ENCODE peak calls at places on chromosomes 6 and 20, in five cellular contexts. H, P, Q, R and G are unnamed samples.

GRCh38 chr6:26126394-26127221 is 39.4 kb downstream of the HFE start:
- DNase-seq in Q (no peak), R (peak), P (no peak), H (no peak), G (no peak)

GRCh38 chr6:14796974-14797762 is 448.7 kb upstream of the JARID2 start:
- DNase-seq in Q (no peak), H (no peak), P (no peak), R (no peak), G (no peak)

GRCh38 chr20:30487947-30488926 is 769.2 kb upstream of the DEFB115 start:
- DNase-seq in H (no peak), Q (peak), P (no peak), R (no peak), G (no peak)

GRCh38 chr20:17627101-17627950 is 54.7 kb downstream of the RRBP1 start:
- DNase-seq in P (no peak), R (no peak), H (no peak), Q (peak), G (no peak)

GRCh38 chr6:36599791-36600209 is 5.6 kb downstream of the SRSF3 start:
- DNase-seq in R (peak), Q (peak), P (peak), H (no peak), G (no peak)

GRCh38 chr6:167496707-167497106 is 171.8 kb downstream of the TTLL2 start:
- DNase-seq in Q (no peak), H (no peak), P (no peak), R (no peak), G (no peak)

GRCh38 chr20:54103067-54103761 is 32.8 kb upstream of the BCAS1 start:
- DNase-seq in Q (peak), H (peak), R (peak), P (peak), G (peak)

GRCh38 chr6:14211596-14211961 is 94.0 kb downstream of the CD83 start:
- DNase-seq in P (peak), R (no peak), H (peak), Q (peak), G (peak)

GRCh38 chr6:169857343-169858292 is 106.2 kb downstream of the ERMARD start:
- DNase-seq in P (no peak), R (no peak), H (no peak), Q (no peak), G (peak)

GRCh38 chr6:104322849-104323248 is 536.9 kb downstream of the HACE1 start:
- DNase-seq in R (no peak), H (no peak), Q (no peak), P (no peak), G (no peak)

GRCh38 chr20:20373046-20373706 is 5.3 kb downstream of the INSM1 start:
- DNase-seq in Q (no peak), H (no peak), P (no peak), R (no peak), G (no peak)

GRCh38 chr20:32470025-32470861 is 112.1 kb downstream of the ASXL1 start:
- DNase-seq in H (no peak), R (peak), Q (peak), P (no peak), G (no peak)

DNA sequence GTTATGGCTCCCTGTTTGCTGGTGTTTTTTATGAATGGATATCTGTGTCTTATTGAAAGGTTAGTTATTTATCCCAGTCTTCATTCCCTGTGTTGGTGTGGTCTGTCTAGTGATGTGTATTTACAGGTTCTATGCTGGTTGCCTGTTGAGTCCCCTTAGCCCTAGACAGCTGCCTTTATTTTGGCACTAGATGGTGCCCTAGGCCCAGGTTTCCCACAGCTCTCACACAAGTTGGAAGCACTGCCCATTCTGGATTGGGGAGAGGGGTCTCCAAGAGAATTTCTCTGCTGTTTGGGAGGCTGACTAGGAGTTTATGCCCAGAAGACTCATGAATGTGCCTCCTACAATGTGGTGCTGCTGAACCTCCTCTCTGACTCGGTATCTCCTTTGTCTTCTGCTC is 12.4 kb downstream of the GRM1 start:
- DNase-seq in H (peak), P (no peak), R (peak), Q (no peak), G (no peak)
- TF ChIP-seq CTCF in H (peak), P (no peak), R (peak), Q (no peak), G (peak)

GRCh38 chr20:9071976-9072726 is 3.3 kb downstream of the PLCB4 start:
- DNase-seq in Q (no peak), P (no peak), R (no peak), H (no peak), G (no peak)
- TF ChIP-seq CTCF in Q (no peak), P (no peak), R (no peak), H (no peak), G (no peak)

GRCh38 chr6:701696-702479 is 8.9 kb upstream of the EXOC2 start:
- DNase-seq in P (no peak), R (no peak), Q (no peak), H (no peak), G (no peak)
- TF ChIP-seq CTCF in P (no peak), R (no peak), Q (no peak), H (no peak), G (peak)

GRCh38 chr6:108193835-108194234 is 28.0 kb downstream of the NR2E1 start:
- DNase-seq in H (no peak), R (no peak), Q (no peak), P (no peak), G (no peak)

GRCh38 chr6:108194503-108194902 is 28.7 kb downstream of the NR2E1 start:
- DNase-seq in Q (no peak), R (no peak), H (no peak), P (no peak), G (no peak)

GRCh38 chr6:108193120-108193519 is 27.3 kb downstream of the NR2E1 start:
- DNase-seq in H (no peak), Q (no peak), R (no peak), P (no peak), G (no peak)

GRCh38 chr6:108198761-108199498 is 33.1 kb downstream of the NR2E1 start:
- DNase-seq in R (no peak), Q (no peak), P (no peak), H (no peak), G (no peak)

GRCh38 chr6:108195209-108195608 is 29.4 kb downstream of the NR2E1 start:
- DNase-seq in Q (no peak), R (no peak), H (no peak), P (no peak), G (no peak)
- TF ChIP-seq CTCF in Q (no peak), R (no peak), H (no peak), P (no peak), G (no peak)